ENCODE peak calls at places on chromosomes 12 and 14, in eight cellular contexts. O is prostate gland; T is IMR-90; P is fibroblast of lung; B is effector memory CD4-positive, alpha-beta T cell; D is Karpas-422; G is spleen; Z is thoracic aorta. Y is an unnamed sample.
A peak's percentile ranks its signal among the peaks of the same experiment; 100 is the strongest.

GRCh38 chr12:6342140-6342889 is 439 bp upstream of the TNFRSF1A start:
- DNase-seq in O (no peak), T (no peak), P (no peak), B (no peak), D (no peak), G (no peak), Z (no peak), Y (no peak)

GRCh38 chr12:108430926-108431325 is 84.2 kb upstream of the FICD start:
- DNase-seq in O (no peak), T (no peak), P (no peak), B (no peak), D (no peak), G (no peak), Z (no peak), Y (no peak)

GRCh38 chr14:90458536-90458935 is 61.7 kb downstream of the CALM1 start:
- DNase-seq in O (peak; percentile 48), T (no peak), P (no peak), B (no peak), D (no peak), G (no peak), Z (no peak), Y (no peak)

GRCh38 chr12:107917912-107918800 is 143.7 kb downstream of the ASCL4 start:
- DNase-seq in O (no peak), T (peak; percentile 5), P (peak; percentile 5), B (no peak), D (peak; percentile 55), G (no peak), Z (no peak), Y (no peak)

GRCh38 chr12:4562034-4562657 is at the start of gene DYRK4:
- DNase-seq in O (peak; percentile 31), T (peak; percentile 60), P (peak; percentile 77), B (no peak), D (no peak), G (peak; percentile 87), Z (peak; percentile 33), Y (peak; percentile 77)

GRCh38 chr12:2637371-2637770 is 157.4 kb upstream of the FKBP4 start:
- DNase-seq in O (no peak), T (no peak), P (no peak), B (no peak), D (no peak), G (peak; percentile 54), Z (no peak), Y (no peak)

GRCh38 chr12:26496170-26496569 is 300.8 kb downstream of the SSPN start:
- DNase-seq in O (peak; percentile 12), T (no peak), P (no peak), B (no peak), D (no peak), G (no peak), Z (no peak), Y (no peak)

GRCh38 chr12:5650804-5651461 is 219.0 kb downstream of the NTF3 start:
- DNase-seq in O (no peak), T (no peak), P (no peak), B (no peak), D (no peak), G (no peak), Z (no peak), Y (no peak)

GRCh38 chr12:32659908-32660440 is 19.1 kb upstream of the DNM1L start:
- DNase-seq in O (peak; percentile 48), T (no peak), P (no peak), B (no peak), D (no peak), G (no peak), Z (no peak), Y (no peak)

GRCh38 chr14:56004807-56005579 is 113.2 kb upstream of the PELI2 start:
- DNase-seq in O (no peak), T (peak; percentile 77), P (peak; percentile 63), B (no peak), D (peak; percentile 52), G (no peak), Z (no peak), Y (peak; percentile 46)

GRCh38 chr12:7369274-7369729 is 65.4 kb downstream of the ACSM4 start:
- DNase-seq in O (no peak), T (no peak), P (no peak), B (no peak), D (peak; percentile 90), G (peak; percentile 56), Z (no peak), Y (peak; percentile 25)

GRCh38 chr12:38850463-38850862 is 54.9 kb downstream of the CPNE8 start:
- DNase-seq in O (no peak), T (no peak), P (no peak), B (no peak), D (no peak), G (no peak), Z (no peak), Y (no peak)

GRCh38 chr14:49505026-49505766 is 81.0 kb downstream of the RPS29 start:
- DNase-seq in O (no peak), T (peak; percentile 1), P (no peak), B (no peak), D (no peak), G (no peak), Z (no peak), Y (no peak)

GRCh38 chr12:87924149-87924548 is 105.1 kb downstream of the C12orf50 start:
- DNase-seq in O (no peak), T (peak; percentile 73), P (no peak), B (no peak), D (no peak), G (no peak), Z (no peak), Y (no peak)

GRCh38 chr12:122423258-122424165 is 1.0 kb upstream of the CLIP1 start:
- DNase-seq in O (no peak), T (peak; percentile 62), P (peak; percentile 44), B (no peak), D (peak; percentile 73), G (no peak), Z (no peak), Y (peak; percentile 54)

GRCh38 chr14:75442642-75443041 is 14.8 kb downstream of the JDP2 start:
- DNase-seq in O (no peak), T (peak; percentile 57), P (no peak), B (no peak), D (no peak), G (no peak), Z (no peak), Y (no peak)
- H3K27me3 ChIP-seq in O (no peaks in the 10 kb centered on the region), T (no peaks in the 10 kb centered on the region), P (no peaks in the 10 kb centered on the region), B (no peaks in the 10 kb centered on the region), D (no peaks in the 10 kb centered on the region), G (no peaks in the 10 kb centered on the region), Z (no peaks in the 10 kb centered on the region), Y (no peaks in the 10 kb centered on the region)

GRCh38 chr14:60657609-60657983 is 8.3 kb upstream of the SIX1 start:
- DNase-seq in O (no peak), T (no peak), P (no peak), B (no peak), D (peak; percentile 79), G (no peak), Z (no peak), Y (no peak)

GRCh38 chr14:60658116-60658515 is 8.8 kb upstream of the SIX1 start:
- DNase-seq in O (no peak), T (no peak), P (no peak), B (no peak), D (peak; percentile 60), G (no peak), Z (no peak), Y (no peak)

GRCh38 chr14:60655898-60656754 is 6.8 kb upstream of the SIX1 start:
- DNase-seq in O (peak; percentile 28), T (peak; percentile 25), P (no peak), B (no peak), D (peak; percentile 70), G (no peak), Z (no peak), Y (no peak)

GRCh38 chr14:60656755-60657608 is 7.7 kb upstream of the SIX1 start:
- DNase-seq in O (peak; percentile 69), T (peak; percentile 73), P (peak; percentile 87), B (no peak), D (peak; percentile 97), G (peak; percentile 90), Z (no peak), Y (peak; percentile 74)

DNA sequence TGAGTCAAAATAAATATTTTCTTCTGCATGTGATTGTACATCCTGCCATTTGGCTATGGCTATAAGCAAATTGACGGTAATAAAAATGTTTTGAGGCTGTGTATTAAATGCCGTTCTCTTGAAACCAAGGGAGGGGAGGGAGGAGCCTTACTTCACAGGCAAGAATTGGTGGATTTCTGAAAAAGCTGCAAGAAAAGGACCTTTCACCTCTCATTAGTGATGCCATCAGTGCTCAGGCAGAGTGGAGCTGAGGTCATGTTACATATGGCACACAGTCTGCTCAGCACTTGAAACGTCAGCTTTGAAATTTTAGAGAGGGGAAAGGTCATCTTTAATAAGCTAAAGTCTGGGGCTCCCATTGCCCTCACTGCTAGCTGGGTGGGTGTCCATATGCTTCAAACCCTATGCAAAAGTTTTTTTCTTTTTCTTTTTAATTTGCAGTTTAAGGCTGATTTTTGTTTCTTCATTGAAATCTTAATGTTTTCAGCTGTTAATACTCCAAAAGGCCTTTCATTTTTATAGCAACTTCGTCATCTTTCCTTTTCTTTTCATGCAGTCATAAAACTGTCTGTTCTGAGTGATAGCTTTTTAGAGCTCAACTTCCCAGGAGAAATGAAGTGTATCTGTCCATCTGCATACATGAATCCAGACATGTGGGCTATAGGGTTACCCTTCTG is 9.8 kb upstream of the SIX1 start:
- DNase-seq in O (no peak), T (peak; percentile 47), P (peak; percentile 83), B (no peak), D (no peak), G (no peak), Z (no peak), Y (no peak)
- H3K27me3 ChIP-seq in O (no peaks in the 10 kb centered on the region), T (no peaks in the 10 kb centered on the region), P (peaks cover 8% of the 10 kb centered on the region), B (peaks cover 18% of the 10 kb centered on the region), D (no peaks in the 10 kb centered on the region), G (peaks cover 59% of the 10 kb centered on the region), Z (no peaks in the 10 kb centered on the region), Y (no peaks in the 10 kb centered on the region)

DNA sequence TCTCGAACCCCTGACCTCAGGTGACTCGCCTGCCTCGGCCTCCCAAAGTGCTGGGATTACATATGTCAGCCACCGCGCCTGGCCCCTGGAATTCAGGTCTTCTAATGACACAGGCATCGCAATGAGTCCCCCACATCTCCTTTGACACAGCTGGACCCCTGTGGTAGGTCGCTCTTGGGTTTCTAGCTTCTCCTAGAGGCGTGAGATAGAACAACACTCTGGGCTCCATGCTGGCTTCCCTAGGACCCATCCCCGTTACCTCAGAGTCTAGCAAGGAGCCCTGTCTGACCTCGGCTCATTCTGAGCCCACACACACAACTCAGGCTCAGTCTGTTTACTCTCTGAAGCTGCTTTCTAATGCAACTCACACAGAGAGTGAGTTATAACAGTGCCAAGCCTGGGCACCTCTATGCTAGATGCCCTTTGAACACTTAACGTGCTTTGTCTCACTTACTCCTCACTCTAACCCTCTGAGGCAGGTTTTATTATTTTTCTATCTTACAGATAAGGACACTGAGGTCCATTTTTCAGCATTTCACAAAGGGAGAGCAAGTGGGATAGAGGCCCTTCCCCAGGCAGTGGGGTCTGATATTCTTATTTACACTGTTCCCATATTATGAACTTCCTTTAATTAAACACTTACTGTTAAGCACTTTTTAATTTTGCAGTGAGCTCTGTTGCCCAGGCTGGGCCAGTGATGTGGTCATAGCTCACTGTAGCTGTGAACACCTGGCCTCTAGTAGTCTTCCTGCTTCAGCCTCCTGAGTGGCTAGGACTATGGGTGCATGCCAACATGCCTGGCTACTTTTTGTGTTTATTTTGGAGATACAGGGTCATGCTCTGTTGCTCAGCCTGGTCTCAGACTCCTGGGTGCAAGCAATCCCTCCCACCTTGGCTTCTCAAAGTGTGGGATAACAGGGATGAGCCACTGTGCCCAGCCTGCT is 40.6 kb upstream of the RBM19 start:
- DNase-seq in O (no peak), T (no peak), P (no peak), B (no peak), D (no peak), G (no peak), Z (no peak), Y (peak; percentile 93)
- H3K27me3 ChIP-seq in O (no peaks in the 10 kb centered on the region), T (peaks cover 11% of the 10 kb centered on the region), P (no peaks in the 10 kb centered on the region), B (peaks cover 2% of the 10 kb centered on the region), D (no peaks in the 10 kb centered on the region), G (no peaks in the 10 kb centered on the region), Z (no peaks in the 10 kb centered on the region), Y (peaks cover 58% of the 10 kb centered on the region)

GRCh38 chr12:132418393-132418925 is 71.5 kb upstream of the FBRSL1 start:
- DNase-seq in O (no peak), T (no peak), P (no peak), B (no peak), D (no peak), G (no peak), Z (no peak), Y (no peak)
- H3K27me3 ChIP-seq in O (no peaks in the 10 kb centered on the region), T (peaks cover 30% of the 10 kb centered on the region), P (peaks cover 7% of the 10 kb centered on the region), B (no peaks in the 10 kb centered on the region), D (no peaks in the 10 kb centered on the region), G (no peaks in the 10 kb centered on the region), Z (no peaks in the 10 kb centered on the region), Y (peaks cover 11% of the 10 kb centered on the region)